ENCODE peak calls at places on chromosomes 5 and 9, in six cellular contexts. T is fibroblast of lung, B is RWPE1, Z is RWPE2, I is stomach, N is keratinocyte. H is an unnamed sample.

GRCh38 chr9:110047955-110048472 is 159.9 kb downstream of the C9orf152 start:
- DNase-seq in Z (no peak), B (no peak), I (no peak), N (no peak), T (peak; percentile 20), H (no peak)

GRCh38 chr9:70603020-70603411 is 188.6 kb upstream of the KLF9 start:
- DNase-seq in N (no peak), T (no peak), B (no peak), I (no peak), Z (no peak), H (no peak)

GRCh38 chr9:1429328-1429727 is 379.2 kb downstream of the DMRT2 start:
- DNase-seq in N (no peak), B (no peak), Z (no peak), I (no peak), T (no peak), H (peak; percentile 3)

GRCh38 chr5:159199225-159199624 is 10.1 kb downstream of the RNF145 start:
- DNase-seq in I (no peak), N (no peak), T (no peak), Z (no peak), B (no peak), H (no peak)

GRCh38 chr5:178152491-178153444 is 917 bp downstream of the NHP2 start:
- DNase-seq in T (no peak), B (no peak), I (no peak), N (no peak), Z (no peak), H (no peak)

GRCh38 chr9:113875917-113876805 is at the start of gene ZNF618:
- DNase-seq in I (peak; percentile 41), Z (no peak), B (peak; percentile 66), T (no peak), N (no peak), H (no peak)

GRCh38 chr9:133257398-133258053 is 17.5 kb downstream of the ABO start:
- DNase-seq in T (no peak), Z (no peak), I (peak; percentile 47), B (no peak), N (no peak), H (no peak)

GRCh38 chr5:150295172-150295611 is 5.6 kb upstream of the CAMK2A start:
- DNase-seq in B (peak; percentile 91), Z (peak; percentile 92), N (peak; percentile 94), I (peak; percentile 43), T (peak; percentile 74), H (peak; percentile 59)

GRCh38 chr9:110996436-110997224 is 41.6 kb downstream of the LPAR1 start:
- DNase-seq in T (peak; percentile 72), B (no peak), N (no peak), I (peak; percentile 39), Z (no peak), H (no peak)

GRCh38 chr5:34497031-34497808 is 158.9 kb upstream of the RAI14 start:
- DNase-seq in I (no peak), T (no peak), B (no peak), Z (no peak), N (no peak), H (no peak)

GRCh38 chr5:31381299-31381698 is 150.6 kb downstream of the DROSHA start:
- DNase-seq in Z (no peak), N (no peak), T (no peak), I (no peak), B (no peak), H (no peak)

GRCh38 chr9:130987054-130987453 is 21.9 kb upstream of the LAMC3 start:
- DNase-seq in Z (no peak), I (no peak), N (no peak), B (no peak), T (no peak), H (no peak)

GRCh38 chr9:136531904-136532798 is 13.7 kb downstream of the NOTCH1 start:
- DNase-seq in N (no peak), Z (no peak), T (no peak), B (no peak), I (no peak), H (no peak)

GRCh38 chr9:99565203-99565602 is 256.5 kb upstream of the NR4A3 start:
- DNase-seq in B (no peak), I (no peak), N (no peak), T (no peak), Z (no peak), H (no peak)

GRCh38 chr5:139648205-139649081 is at the start of gene CXXC5:
- DNase-seq in Z (no peak), I (peak; percentile 87), T (peak; percentile 93), B (peak; percentile 64), N (no peak), H (no peak)

GRCh38 chr9:89919171-89919681 is 314.4 kb downstream of the GADD45G start:
- DNase-seq in T (no peak), I (peak; percentile 42), Z (no peak), N (no peak), B (no peak), H (no peak)

GRCh38 chr5:157290981-157291711 is 25.2 kb downstream of the CYFIP2 start:
- DNase-seq in B (no peak), Z (no peak), I (peak; percentile 51), T (peak; percentile 28), N (no peak), H (no peak)

GRCh38 chr5:80408475-80408875 is 611 bp downstream of the ZFYVE16 start:
- DNase-seq in B (peak; percentile 74), I (peak; percentile 50), T (peak; percentile 61), Z (peak; percentile 72), N (no peak), H (no peak)

GRCh38 chr9:134643306-134643705 is 1.7 kb downstream of the COL5A1 start:
- DNase-seq in T (peak; percentile 48), N (no peak), Z (no peak), I (no peak), B (peak; percentile 59), H (no peak)

GRCh38 chr9:70945301-70945700 is 176.1 kb downstream of the TRPM3 start:
- DNase-seq in T (peak; percentile 22), Z (no peak), I (no peak), B (no peak), N (no peak), H (no peak)

GRCh38 chr9:136058152-136058483 is 37.0 kb downstream of the NACC2 start:
- DNase-seq in T (no peak), Z (no peak), I (no peak), B (no peak), N (no peak), H (no peak)

GRCh38 chr9:37503736-37504135 is 18.0 kb downstream of the POLR1E start:
- DNase-seq in T (peak; percentile 18), I (no peak), B (no peak), N (no peak), Z (no peak), H (no peak)

GRCh38 chr9:107389617-107390071 is 99.9 kb downstream of the KLF4 start:
- DNase-seq in Z (peak; percentile 77), N (peak; percentile 36), I (peak; percentile 78), T (peak; percentile 12), B (peak; percentile 96), H (peak; percentile 78)

GRCh38 chr9:68508547-68508946 is 32.1 kb downstream of the TMEM252 start:
- DNase-seq in Z (no peak), I (no peak), T (no peak), B (no peak), N (no peak), H (no peak)

GRCh38 chr5:93070938-93071337 is 510.1 kb downstream of the NR2F1-AS1 start:
- DNase-seq in I (no peak), T (no peak), Z (no peak), B (no peak), N (no peak), H (no peak)
- H3K27ac ChIP-seq in I (no peak overlapping the region), T (peak overlapping the region; percentile 17), Z (no peak overlapping the region), B (no peak overlapping the region), N (no peak overlapping the region), H (no peak overlapping the region)

DNA sequence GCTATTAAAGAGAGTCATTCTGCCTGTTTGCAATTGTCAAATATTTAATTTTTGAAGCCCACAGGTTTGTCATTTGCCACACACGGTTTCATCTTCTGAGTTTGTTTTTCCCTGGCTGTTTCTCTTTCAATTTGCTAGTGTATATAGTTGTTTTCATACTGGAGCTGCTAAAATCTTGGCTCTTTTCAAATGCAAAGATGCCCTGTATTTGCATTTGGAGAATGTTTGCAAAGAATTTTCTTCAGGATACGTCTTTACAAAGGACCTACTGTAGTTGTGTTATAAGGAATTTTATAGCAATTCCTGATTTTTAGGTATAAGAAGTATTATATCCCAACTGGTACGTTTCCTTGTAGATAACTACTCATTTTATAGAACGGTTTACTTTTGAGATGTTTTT is 48.0 kb downstream of the IZUMO3 start:
- DNase-seq in I (no peak), Z (no peak), N (no peak), B (no peak), T (no peak), H (no peak)
- H3K27ac ChIP-seq in I (no peak overlapping the region), Z (no peak overlapping the region), N (no peak overlapping the region), B (no peak overlapping the region), T (no peak overlapping the region), H (no peak overlapping the region)

DNA sequence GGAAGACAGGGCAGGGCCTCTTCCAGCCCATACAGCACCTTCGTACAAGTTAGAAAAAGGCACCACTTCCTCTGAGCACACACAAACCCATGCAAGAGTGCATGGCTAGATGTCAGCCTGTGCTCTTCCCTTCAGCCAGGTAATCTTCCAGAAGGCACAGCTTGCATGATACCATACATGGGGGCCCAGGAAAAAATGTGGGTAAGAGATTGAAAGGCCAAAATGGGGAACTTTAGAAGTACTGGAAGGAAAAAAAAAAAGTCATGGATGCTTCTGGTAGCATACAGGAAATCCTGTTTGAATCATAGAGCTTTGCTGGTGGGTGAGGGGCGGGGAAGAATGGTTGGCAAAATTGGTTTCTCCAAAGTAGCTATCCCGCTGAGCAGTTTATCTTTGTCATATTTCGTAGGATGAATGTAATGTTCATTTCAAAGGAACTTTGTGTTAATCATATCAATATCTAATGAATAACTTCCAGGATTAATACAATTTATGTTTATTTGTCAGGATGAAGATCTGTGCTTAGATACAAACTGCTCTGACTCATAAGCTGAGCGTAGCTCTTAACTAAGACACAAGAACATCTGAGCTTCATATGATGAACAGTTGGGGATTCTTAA is 78.2 kb upstream of the MAP3K1 start:
- DNase-seq in Z (no peak), I (no peak), B (no peak), T (peak; percentile 23), N (no peak), H (no peak)
- H3K27ac ChIP-seq in Z (no peak overlapping the region), I (peak overlapping the region; percentile 46), B (no peak overlapping the region), T (no peak overlapping the region), N (no peak overlapping the region), H (peak overlapping the region; percentile 2)

GRCh38 chr5:119340597-119341218 is 15.1 kb upstream of the TNFAIP8 start:
- DNase-seq in T (no peak), N (no peak), Z (no peak), B (no peak), I (no peak), H (no peak)

GRCh38 chr5:119339344-119339743 is 16.5 kb upstream of the TNFAIP8 start:
- DNase-seq in N (no peak), I (no peak), Z (no peak), B (no peak), T (no peak), H (no peak)

GRCh38 chr5:119341452-119342349 is 14.1 kb upstream of the TNFAIP8 start:
- DNase-seq in Z (no peak), B (no peak), T (no peak), N (no peak), I (no peak), H (no peak)

GRCh38 chr5:119338326-119338957 is 17.4 kb upstream of the TNFAIP8 start:
- DNase-seq in T (no peak), Z (no peak), N (no peak), B (no peak), I (no peak), H (no peak)

DNA sequence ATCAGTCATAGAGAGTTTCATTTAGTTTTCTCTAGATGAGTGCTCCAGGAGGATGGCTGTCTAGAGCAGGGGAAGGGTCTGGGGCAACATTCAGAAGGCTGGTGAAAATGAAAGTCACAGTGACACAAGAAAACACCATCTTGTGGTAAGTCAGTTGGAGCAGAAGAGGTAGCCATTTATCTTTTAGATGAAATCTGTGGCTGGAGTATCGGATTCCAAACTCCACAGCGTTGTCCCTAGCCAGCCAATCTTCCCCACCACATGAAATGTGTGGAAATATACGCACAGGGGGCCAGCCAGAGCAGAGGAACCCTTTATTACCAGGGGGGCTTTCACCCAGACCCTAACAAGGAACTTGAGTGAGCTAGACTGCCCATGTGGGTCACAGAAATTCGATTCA is 15.9 kb upstream of the TNFAIP8 start:
- DNase-seq in I (no peak), N (no peak), Z (no peak), B (no peak), T (no peak), H (no peak)
- H3K27ac ChIP-seq in I (peak overlapping the region; percentile 54), N (no peak overlapping the region), Z (no peak overlapping the region), B (no peak overlapping the region), T (no peak overlapping the region), H (no peak overlapping the region)

H was measured in epithelial cell of prostate.